ENCODE peak calls at places on chromosomes 16 and 17, in six cellular contexts. R is Panc1, N is HepG2, Y is GM12878, I is SK-N-SH, P is H1. K is an unnamed sample.

GRCh38 chr16:18792836-18793433 is 2.8 kb upstream of the RPS15A start:
- DNase-seq in P (no peak), I (no peak), Y (no peak), N (no peak), R (no peak), K (no peak)

GRCh38 chr17:20938244-20938643 is 104.6 kb downstream of the USP22 start:
- DNase-seq in N (no peak), P (no peak), R (no peak), I (no peak), Y (no peak), K (no peak)

GRCh38 chr17:65914784-65915342 is 277.1 kb downstream of the CEP112 start:
- DNase-seq in R (no peak), P (no peak), N (no peak), Y (peak), I (no peak), K (no peak)

GRCh38 chr17:66990047-66990446 is 25.5 kb downstream of the CACNG4 start:
- DNase-seq in Y (no peak), R (no peak), I (no peak), P (no peak), N (no peak), K (no peak)

GRCh38 chr17:10713336-10713735 is 15.9 kb downstream of the ADPRM start:
- DNase-seq in R (no peak), Y (no peak), P (no peak), I (no peak), N (no peak), K (no peak)

GRCh38 chr16:25009822-25010221 is 5.3 kb downstream of the ARHGAP17 start:
- DNase-seq in I (no peak), R (no peak), N (no peak), P (no peak), Y (no peak), K (no peak)

GRCh38 chr16:4728676-4729075 is 5.4 kb downstream of the ANKS3 start:
- DNase-seq in R (no peak), Y (no peak), I (no peak), P (no peak), N (no peak), K (no peak)

GRCh38 chr17:15891348-15891747 is 53.6 kb upstream of the ADORA2B start:
- DNase-seq in I (no peak), P (no peak), Y (no peak), N (no peak), R (no peak), K (no peak)

GRCh38 chr17:34703533-34703932 is 124.2 kb downstream of the TMEM132E start:
- DNase-seq in R (no peak), N (peak), Y (no peak), I (no peak), P (peak), K (no peak)

GRCh38 chr16:11963706-11964105 is 1.3 kb upstream of the TNFRSF17 start:
- DNase-seq in I (no peak), R (no peak), N (no peak), Y (no peak), P (no peak), K (no peak)

GRCh38 chr17:42072323-42073187 is 22.2 kb upstream of the C17orf113 start:
- DNase-seq in Y (no peak), I (peak), P (peak), N (no peak), R (no peak), K (no peak)
- TF ChIP-seq SIN3A in Y (no peak), I (no peak), P (no peak), N (no peak), R (no peak), K (no peak)

GRCh38 chr17:45248132-45248936 is 13.6 kb downstream of the SPATA32 start:
- DNase-seq in P (no peak), I (no peak), N (no peak), R (no peak), Y (no peak), K (no peak)
- H3K27ac ChIP-seq in P (peak), I (peak), N (no peak), R (peak), Y (peak), K (peak)

GRCh38 chr16:54051821-54052220 is 234.8 kb downstream of the IRX3 start:
- DNase-seq in P (no peak), Y (no peak), R (no peak), N (no peak), I (no peak), K (no peak)

GRCh38 chr16:54055191-54055590 is 231.4 kb downstream of the IRX3 start:
- DNase-seq in P (no peak), I (no peak), N (no peak), R (no peak), Y (no peak), K (no peak)

GRCh38 chr16:54052271-54052670 is 234.3 kb downstream of the IRX3 start:
- DNase-seq in P (no peak), N (no peak), I (no peak), R (no peak), Y (no peak), K (no peak)

GRCh38 chr16:54055864-54056263 is 230.7 kb downstream of the IRX3 start:
- DNase-seq in P (no peak), Y (no peak), I (no peak), R (no peak), N (peak), K (peak)

DNA sequence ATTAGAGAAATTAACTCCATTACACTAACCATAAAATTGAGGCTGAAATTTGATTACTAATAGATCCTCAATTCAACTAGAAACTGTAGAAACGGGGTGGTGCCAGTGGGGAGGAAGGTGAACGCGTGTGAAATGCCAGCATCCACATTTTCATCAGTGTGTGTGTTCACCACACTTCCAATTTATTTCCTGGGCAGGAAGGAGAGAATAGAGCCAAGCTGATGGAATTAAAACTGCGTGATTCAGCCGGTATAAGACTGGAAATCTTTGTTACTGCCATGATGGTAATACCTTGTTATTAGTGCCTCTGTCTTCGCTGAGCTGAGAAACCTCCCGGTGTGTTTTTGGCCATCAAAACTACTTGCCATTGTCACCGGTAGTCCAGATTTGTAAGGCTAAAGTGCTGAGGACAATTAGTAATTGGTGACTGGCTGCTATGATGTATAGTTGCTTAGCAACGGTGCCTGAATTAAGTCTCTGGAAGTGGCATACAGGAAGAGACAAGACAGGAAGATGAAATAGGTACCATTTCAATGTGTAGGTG is 232.3 kb downstream of the IRX3 start:
- DNase-seq in I (no peak), P (no peak), R (no peak), N (no peak), Y (no peak), K (no peak)
- TF ChIP-seq SIN3A in I (no peak), P (no peak), R (no peak), N (no peak), Y (no peak), K (no peak)

GRCh38 chr17:80028030-80028429 is 7.6 kb downstream of the TBC1D16 start:
- DNase-seq in N (no peak), R (no peak), P (no peak), I (no peak), Y (no peak), K (no peak)
- H3K27ac ChIP-seq in N (no peak), R (no peak), P (no peak), I (no peak), Y (no peak), K (no peak)

GRCh38 chr17:42525221-42525620 is 10.8 kb upstream of the NAGLU start:
- DNase-seq in P (no peak), Y (no peak), N (no peak), R (no peak), I (no peak), K (no peak)
- TF ChIP-seq SIN3A in P (no peak), Y (no peak), N (no peak), R (no peak), I (no peak), K (no peak)

GRCh38 chr17:14113137-14113536 is 43.8 kb downstream of the COX10 start:
- DNase-seq in Y (no peak), I (no peak), R (no peak), N (no peak), P (no peak), K (no peak)
- H3K27ac ChIP-seq in Y (no peak), I (no peak), R (no peak), N (no peak), P (no peak), K (no peak)

DNA sequence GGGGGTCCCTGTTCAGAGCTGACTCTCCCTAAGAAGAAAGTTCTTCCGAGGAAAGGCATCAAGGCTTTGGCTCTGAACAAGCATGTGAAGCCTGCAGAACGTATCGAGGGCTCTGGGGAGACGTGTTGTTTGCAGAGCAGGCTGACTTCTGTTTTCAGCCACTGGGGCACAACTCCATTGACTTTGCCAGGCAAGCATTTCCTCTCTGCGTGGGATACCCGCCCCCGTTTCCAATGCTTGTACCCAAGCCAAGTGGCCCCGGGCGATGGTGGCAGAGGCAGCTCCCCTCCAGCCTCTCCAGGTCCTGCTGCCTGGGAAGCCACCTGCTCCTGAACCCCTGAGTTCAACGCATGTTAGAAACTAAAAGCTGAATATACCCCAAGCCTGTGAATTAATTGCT is 255.7 kb downstream of the RBFOX3 start:
- DNase-seq in Y (no peak), I (peak), N (no peak), P (no peak), R (no peak), K (no peak)
- TF ChIP-seq SIN3A in Y (no peak), I (no peak), N (no peak), P (no peak), R (no peak), K (no peak)

GRCh38 chr16:27441276-27441675 is 39.3 kb downstream of the IL21R start:
- DNase-seq in Y (no peak), R (no peak), N (no peak), P (no peak), I (no peak), K (no peak)
- H3K27ac ChIP-seq in Y (no peak), R (no peak), N (no peak), P (no peak), I (no peak), K (no peak)